ENCODE peak calls at places on chromosome 14, in four cellular contexts. S is esophagus muscularis mucosa, G is K562, W is GM12878. Z is an unnamed sample. For H3K36me3, the result is how much of the 10 kb centered on the place peaks cover.

GRCh38 chr14:30114051-30114450 is 186.4 kb upstream of the PRKD1 start:
- DNase-seq in W (no peak), G (no peak), S (no peak), Z (no peak)

GRCh38 chr14:54730156-54730961 is 163.4 kb downstream of the SAMD4A start:
- DNase-seq in W (peak), G (no peak), S (no peak), Z (no peak)

GRCh38 chr14:91586451-91586850 is 76.3 kb upstream of the PPP4R3A start:
- DNase-seq in G (no peak), W (no peak), S (no peak), Z (no peak)

GRCh38 chr14:61179061-61179675 is 102.0 kb downstream of the TMEM30B start:
- DNase-seq in S (peak), G (no peak), W (no peak), Z (no peak)

GRCh38 chr14:64960762-64961276 is 11.3 kb downstream of the RAB15 start:
- DNase-seq in W (no peak), S (no peak), G (peak), Z (peak)

GRCh38 chr14:103296007-103296406 is 38.0 kb upstream of the EIF5 start:
- DNase-seq in W (no peak), G (no peak), S (no peak), Z (no peak)

GRCh38 chr14:70698288-70698687 is 56.6 kb downstream of the TTC9 start:
- DNase-seq in G (peak), S (no peak), W (no peak), Z (no peak)

GRCh38 chr14:76951149-76951548 is 77.4 kb downstream of the IRF2BPL start:
- DNase-seq in G (no peak), W (no peak), S (no peak), Z (no peak)

GRCh38 chr14:76985021-76985420 is 43.5 kb downstream of the IRF2BPL start:
- DNase-seq in G (no peak), S (no peak), W (no peak), Z (no peak)

GRCh38 chr14:64539186-64539552 is 1.4 kb upstream of the HSPA2 start:
- DNase-seq in G (no peak), S (no peak), W (no peak), Z (no peak)

GRCh38 chr14:60163741-60164140 is 1.5 kb downstream of the DHRS7 start:
- DNase-seq in G (no peak), W (no peak), S (no peak), Z (no peak)

GRCh38 chr14:102544034-102544744 is 34.6 kb upstream of the ANKRD9 start:
- DNase-seq in G (no peak), S (no peak), W (no peak), Z (no peak)

GRCh38 chr14:73276836-73277235 is 39.5 kb downstream of the PAPLN start:
- DNase-seq in S (no peak), G (no peak), W (no peak), Z (no peak)

GRCh38 chr14:73269729-73270651 is 32.7 kb downstream of the PAPLN start:
- DNase-seq in S (no peak), G (no peak), W (no peak), Z (no peak)

GRCh38 chr14:73272393-73272792 is 35.1 kb downstream of the PAPLN start:
- DNase-seq in W (no peak), G (no peak), S (no peak), Z (no peak)

GRCh38 chr14:73277376-73277775 is 40.1 kb downstream of the PAPLN start:
- DNase-seq in G (no peak), S (no peak), W (no peak), Z (no peak)

DNA sequence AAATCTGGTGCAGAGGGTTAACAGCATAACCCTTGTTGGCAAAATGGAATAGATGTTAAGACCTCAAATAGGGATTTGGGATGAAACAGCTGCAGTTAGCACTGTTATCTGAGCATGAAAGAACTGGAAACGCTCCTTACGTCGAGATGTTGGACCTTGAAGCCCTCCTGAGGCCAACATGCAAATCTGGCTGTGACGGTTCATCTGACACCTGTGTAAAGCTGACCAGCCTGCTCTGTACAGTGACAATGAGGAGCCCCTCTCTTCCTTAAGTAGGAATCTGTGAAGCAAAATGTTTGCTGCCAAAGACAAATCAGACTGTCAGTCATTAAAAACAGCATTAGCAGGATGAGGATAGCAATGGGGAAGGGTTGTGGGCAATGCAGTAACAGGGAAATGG is 36.5 kb downstream of the PAPLN start:
- DNase-seq in S (no peak), W (no peak), G (no peak), Z (no peak)
- H3K36me3 ChIP-seq in S (under half), W (under half), G (under half), Z (under half)

DNA sequence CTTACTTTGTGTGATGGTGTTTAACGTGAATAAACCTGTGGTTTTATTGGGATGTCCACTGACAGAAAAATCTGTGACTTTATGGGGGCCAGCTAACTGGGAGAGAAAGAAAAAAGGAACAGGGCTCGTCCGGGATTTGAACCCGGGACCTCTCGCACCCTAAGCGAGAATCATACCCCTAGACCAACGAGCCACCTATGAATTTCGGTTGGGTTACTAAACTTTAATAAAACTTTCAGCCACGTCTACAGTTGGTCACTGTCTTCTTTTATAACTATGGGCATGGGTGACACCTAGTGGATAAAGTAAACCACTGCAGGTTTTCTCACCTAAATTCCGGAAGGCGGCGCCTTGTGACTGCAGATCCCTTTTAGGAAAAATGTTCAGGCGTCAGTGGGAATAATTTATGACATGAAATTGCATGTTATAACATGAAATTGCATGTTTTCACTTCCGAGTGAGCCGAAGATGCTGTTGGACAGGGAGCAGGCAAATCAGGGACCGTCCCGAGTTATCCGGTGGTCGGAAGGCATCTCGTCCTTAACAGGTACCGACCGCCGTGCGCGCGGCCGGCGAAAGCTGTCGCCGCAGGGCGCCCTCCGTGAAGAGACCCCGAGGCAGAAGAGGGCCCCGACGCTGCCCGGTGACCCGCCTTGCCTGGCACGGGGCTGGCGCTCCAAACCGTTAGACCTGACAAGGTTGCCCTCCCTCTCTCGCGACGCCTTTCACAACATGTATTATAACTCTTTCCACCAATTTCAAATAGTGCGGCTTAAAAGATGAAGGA is 18.2 kb upstream of the RNASE12 start:
- DNase-seq in S (peak), W (peak), G (peak), Z (peak)
- TF ChIP-seq POLR2AphosphoS5 in S (no peak), W (no peak), G (no peak), Z (peak)

GRCh38 chr14:86423212-86423611 is 893.3 kb downstream of the FLRT2 start:
- DNase-seq in G (no peak), S (no peak), W (no peak), Z (no peak)
- TF ChIP-seq POLR2A in G (no peak), S (no peak), W (no peak), Z (no peak)

GRCh38 chr14:24121210-24121609 is 6.5 kb upstream of the NRL start:
- DNase-seq in S (no peak), G (no peak), W (no peak), Z (no peak)
- H3K36me3 ChIP-seq in S (half or more), G (half or more), W (under half), Z (under half)

Z was measured in prostate gland.